ENCODE peak calls at places on chromosomes 11 and 22, in seven cellular contexts. P is KG1; B is glutamatergic neuron; X is stimulated activated CD8-positive, alpha-beta memory T cell treated with anti-CD3 and anti-CD28 coated beads, Interleukin-4, amount 100 ng/mL, for 24 hours; U is T follicular helper cell; S is EL; Z is activated naive CD8-positive, alpha-beta T cell treated with anti-CD3 and anti-CD28 coated beads, Interleukin-2, amount 50 U/mL, for 24 hours. O is an unnamed sample.

GRCh38 chr22:22090650-22091399 is 108.2 kb upstream of the TOP3B start:
- DNase-seq in Z (no peak), P (no peak), U (no peak), X (no peak), S (no peak), B (no peak), O (no peak)

GRCh38 chr11:114586797-114587196 is 8.8 kb downstream of the NXPE4 start:
- DNase-seq in P (no peak), U (no peak), B (no peak), X (no peak), Z (no peak), S (no peak), O (no peak)

GRCh38 chr11:105144887-105145286 is 5.3 kb upstream of the CARD18 start:
- DNase-seq in P (no peak), U (no peak), S (peak), B (no peak), X (no peak), Z (no peak), O (no peak)

GRCh38 chr11:117816151-117816741 is 8.3 kb downstream of the FXYD2 start:
- DNase-seq in B (peak), Z (no peak), S (peak), X (no peak), U (no peak), P (no peak), O (no peak)

GRCh38 chr11:76288166-76288978 is 82.1 kb upstream of the WNT11 start:
- DNase-seq in B (no peak), Z (peak), P (peak), X (no peak), U (peak), S (no peak), O (no peak)

GRCh38 chr11:3109921-3110706 is 52.9 kb upstream of the CARS1 start:
- DNase-seq in U (no peak), B (peak), S (peak), P (no peak), Z (peak), X (peak), O (no peak)

GRCh38 chr11:88799749-88800500 is 265.9 kb downstream of the GRM5 start:
- DNase-seq in S (no peak), P (no peak), U (no peak), Z (no peak), X (no peak), B (no peak), O (no peak)

GRCh38 chr11:67299471-67300191 is 3.7 kb upstream of the SSH3 start:
- DNase-seq in P (no peak), B (peak), S (no peak), Z (no peak), X (no peak), U (no peak), O (no peak)

GRCh38 chr11:86230921-86231320 is 13.6 kb upstream of the EED start:
- DNase-seq in B (no peak), Z (no peak), S (peak), U (no peak), X (no peak), P (no peak), O (no peak)

GRCh38 chr11:115606223-115607220 is 102.3 kb upstream of the CADM1 start:
- DNase-seq in S (no peak), P (no peak), U (no peak), B (no peak), Z (no peak), X (no peak), O (no peak)

GRCh38 chr22:39360674-39361413 is 11.1 kb downstream of the SYNGR1 start:
- DNase-seq in U (no peak), X (no peak), Z (no peak), P (no peak), B (no peak), S (no peak), O (no peak)

GRCh38 chr11:112279901-112280267 is 19.2 kb upstream of the PLET1 start:
- DNase-seq in X (peak), B (peak), U (peak), S (peak), Z (peak), P (peak), O (peak)

GRCh38 chr22:41827671-41828070 is 5.2 kb upstream of the SREBF2 start:
- DNase-seq in X (no peak), S (no peak), P (no peak), U (no peak), B (no peak), Z (no peak), O (no peak)